ENCODE peak calls at places on chromosomes 16 and 17, in nine cellular contexts. One of them, this sample, is unnamed.

GRCh38 chr17:50491510-50491909 is 12.8 kb downstream of the RSAD1 start:
- DNase-seq in astrocyte of the cerebellum: no peak
- DNase-seq in CD8-positive, alpha-beta T cell: no peak
- DNase-seq in AG04450: no peak
- DNase-seq in cardiac fibroblast: no peak
- DNase-seq in colonic mucosa: no peak
- DNase-seq in HFF-Myc: no peak
- DNase-seq in brain microvascular endothelial cell: no peak
- DNase-seq in stomach: no peak
- DNase-seq in this sample: no peak

GRCh38 chr16:16120044-16120381 is 103.3 kb downstream of the ABCC6 start:
- DNase-seq in HFF-Myc: no peak
- DNase-seq in cardiac fibroblast: no peak
- DNase-seq in stomach: peak
- DNase-seq in CD8-positive, alpha-beta T cell: no peak
- DNase-seq in AG04450: no peak
- DNase-seq in colonic mucosa: peak
- DNase-seq in astrocyte of the cerebellum: no peak
- DNase-seq in brain microvascular endothelial cell: no peak
- DNase-seq in this sample: no peak

GRCh38 chr16:2160915-2161551 is 5.5 kb downstream of the TRAF7 start:
- DNase-seq in CD8-positive, alpha-beta T cell: no peak
- DNase-seq in brain microvascular endothelial cell: peak
- DNase-seq in cardiac fibroblast: peak
- DNase-seq in stomach: peak
- DNase-seq in AG04450: no peak
- DNase-seq in HFF-Myc: no peak
- DNase-seq in colonic mucosa: peak
- DNase-seq in astrocyte of the cerebellum: no peak
- DNase-seq in this sample: peak

GRCh38 chr17:32504166-32504990 is 17.6 kb downstream of the CDK5R1 start:
- DNase-seq in CD8-positive, alpha-beta T cell: no peak
- DNase-seq in cardiac fibroblast: peak
- DNase-seq in AG04450: no peak
- DNase-seq in astrocyte of the cerebellum: no peak
- DNase-seq in HFF-Myc: no peak
- DNase-seq in stomach: no peak
- DNase-seq in brain microvascular endothelial cell: no peak
- DNase-seq in colonic mucosa: no peak
- DNase-seq in this sample: peak

GRCh38 chr17:13940858-13941665 is 128.2 kb upstream of the COX10 start:
- DNase-seq in astrocyte of the cerebellum: no peak
- DNase-seq in CD8-positive, alpha-beta T cell: no peak
- DNase-seq in stomach: no peak
- DNase-seq in AG04450: no peak
- DNase-seq in brain microvascular endothelial cell: peak
- DNase-seq in colonic mucosa: no peak
- DNase-seq in cardiac fibroblast: peak
- DNase-seq in HFF-Myc: no peak
- DNase-seq in this sample: peak

GRCh38 chr17:58331815-58332719 is 3.5 kb upstream of the TSPOAP1 start:
- DNase-seq in cardiac fibroblast: no peak
- DNase-seq in brain microvascular endothelial cell: no peak
- DNase-seq in astrocyte of the cerebellum: no peak
- DNase-seq in CD8-positive, alpha-beta T cell: peak
- DNase-seq in stomach: peak
- DNase-seq in colonic mucosa: peak
- DNase-seq in HFF-Myc: no peak
- DNase-seq in AG04450: no peak
- DNase-seq in this sample: no peak

GRCh38 chr16:50736448-50736847 is 5.4 kb upstream of the CYLD start:
- DNase-seq in astrocyte of the cerebellum: no peak
- DNase-seq in CD8-positive, alpha-beta T cell: no peak
- DNase-seq in cardiac fibroblast: no peak
- DNase-seq in colonic mucosa: no peak
- DNase-seq in AG04450: no peak
- DNase-seq in brain microvascular endothelial cell: no peak
- DNase-seq in stomach: no peak
- DNase-seq in HFF-Myc: no peak
- DNase-seq in this sample: no peak

GRCh38 chr17:79667121-79667715 is 56.4 kb upstream of the RBFOX3 start:
- DNase-seq in astrocyte of the cerebellum: no peak
- DNase-seq in stomach: no peak
- DNase-seq in cardiac fibroblast: no peak
- DNase-seq in AG04450: no peak
- DNase-seq in HFF-Myc: no peak
- DNase-seq in brain microvascular endothelial cell: no peak
- DNase-seq in colonic mucosa: no peak
- DNase-seq in CD8-positive, alpha-beta T cell: no peak
- DNase-seq in this sample: no peak

GRCh38 chr17:30958187-30958586 is 12.7 kb upstream of the RNF135 start:
- DNase-seq in AG04450: no peak
- DNase-seq in astrocyte of the cerebellum: no peak
- DNase-seq in cardiac fibroblast: peak
- DNase-seq in colonic mucosa: no peak
- DNase-seq in HFF-Myc: no peak
- DNase-seq in brain microvascular endothelial cell: no peak
- DNase-seq in CD8-positive, alpha-beta T cell: no peak
- DNase-seq in stomach: no peak
- DNase-seq in this sample: peak

GRCh38 chr16:73536931-73537330 is 489.0 kb upstream of the ZFHX3 start:
- DNase-seq in brain microvascular endothelial cell: no peak
- DNase-seq in astrocyte of the cerebellum: no peak
- DNase-seq in stomach: no peak
- DNase-seq in colonic mucosa: no peak
- DNase-seq in cardiac fibroblast: no peak
- DNase-seq in CD8-positive, alpha-beta T cell: no peak
- DNase-seq in HFF-Myc: no peak
- DNase-seq in AG04450: no peak
- DNase-seq in this sample: no peak

GRCh38 chr16:66735891-66736290 is 15.5 kb downstream of the DYNC1LI2 start:
- DNase-seq in CD8-positive, alpha-beta T cell: no peak
- DNase-seq in HFF-Myc: no peak
- DNase-seq in stomach: no peak
- DNase-seq in cardiac fibroblast: peak
- DNase-seq in colonic mucosa: no peak
- DNase-seq in astrocyte of the cerebellum: no peak
- DNase-seq in AG04450: no peak
- DNase-seq in brain microvascular endothelial cell: no peak
- DNase-seq in this sample: no peak

GRCh38 chr16:67924140-67924906 is 7.3 kb downstream of the CTRL start:
- DNase-seq in astrocyte of the cerebellum: no peak
- DNase-seq in colonic mucosa: no peak
- DNase-seq in brain microvascular endothelial cell: no peak
- DNase-seq in CD8-positive, alpha-beta T cell: no peak
- DNase-seq in HFF-Myc: no peak
- DNase-seq in stomach: no peak
- DNase-seq in cardiac fibroblast: no peak
- DNase-seq in AG04450: no peak
- DNase-seq in this sample: no peak

GRCh38 chr17:76272541-76273434 is 7.6 kb downstream of the UBALD2 start:
- DNase-seq in CD8-positive, alpha-beta T cell: no peak
- DNase-seq in stomach: no peak
- DNase-seq in brain microvascular endothelial cell: no peak
- DNase-seq in AG04450: no peak
- DNase-seq in HFF-Myc: no peak
- DNase-seq in cardiac fibroblast: no peak
- DNase-seq in astrocyte of the cerebellum: no peak
- DNase-seq in colonic mucosa: no peak
- DNase-seq in this sample: no peak

GRCh38 chr17:76270770-76271668 is 5.9 kb downstream of the UBALD2 start:
- DNase-seq in colonic mucosa: no peak
- DNase-seq in AG04450: no peak
- DNase-seq in CD8-positive, alpha-beta T cell: no peak
- DNase-seq in astrocyte of the cerebellum: no peak
- DNase-seq in stomach: no peak
- DNase-seq in brain microvascular endothelial cell: no peak
- DNase-seq in HFF-Myc: no peak
- DNase-seq in cardiac fibroblast: no peak
- DNase-seq in this sample: no peak

GRCh38 chr17:76270127-76270592 is 5.0 kb downstream of the UBALD2 start:
- DNase-seq in astrocyte of the cerebellum: no peak
- DNase-seq in stomach: no peak
- DNase-seq in brain microvascular endothelial cell: no peak
- DNase-seq in AG04450: no peak
- DNase-seq in colonic mucosa: no peak
- DNase-seq in cardiac fibroblast: no peak
- DNase-seq in HFF-Myc: no peak
- DNase-seq in CD8-positive, alpha-beta T cell: no peak
- DNase-seq in this sample: no peak

GRCh38 chr17:76273435-76273921 is 8.3 kb downstream of the UBALD2 start:
- DNase-seq in CD8-positive, alpha-beta T cell: no peak
- DNase-seq in AG04450: no peak
- DNase-seq in astrocyte of the cerebellum: no peak
- DNase-seq in brain microvascular endothelial cell: no peak
- DNase-seq in HFF-Myc: no peak
- DNase-seq in cardiac fibroblast: no peak
- DNase-seq in stomach: no peak
- DNase-seq in colonic mucosa: no peak
- DNase-seq in this sample: no peak

GRCh38 chr17:76271669-76272540 is 6.8 kb downstream of the UBALD2 start:
- DNase-seq in stomach: peak
- DNase-seq in AG04450: no peak
- DNase-seq in colonic mucosa: no peak
- DNase-seq in HFF-Myc: no peak
- DNase-seq in CD8-positive, alpha-beta T cell: no peak
- DNase-seq in astrocyte of the cerebellum: no peak
- DNase-seq in cardiac fibroblast: no peak
- DNase-seq in brain microvascular endothelial cell: no peak
- DNase-seq in this sample: no peak
- H3K4me3 ChIP-seq in stomach: peak
- H3K4me3 ChIP-seq in AG04450: no peak
- H3K4me3 ChIP-seq in colonic mucosa: peak
- H3K4me3 ChIP-seq in HFF-Myc: no peak
- H3K4me3 ChIP-seq in CD8-positive, alpha-beta T cell: peak
- H3K4me3 ChIP-seq in astrocyte of the cerebellum: no peak
- H3K4me3 ChIP-seq in cardiac fibroblast: no peak
- H3K4me3 ChIP-seq in brain microvascular endothelial cell: no peak
- H3K4me3 ChIP-seq in this sample: no peak

GRCh38 chr17:2041561-2042354 is at the start of gene OVCA2:
- DNase-seq in astrocyte of the cerebellum: peak
- DNase-seq in colonic mucosa: peak
- DNase-seq in AG04450: peak
- DNase-seq in brain microvascular endothelial cell: peak
- DNase-seq in HFF-Myc: peak
- DNase-seq in CD8-positive, alpha-beta T cell: peak
- DNase-seq in stomach: peak
- DNase-seq in cardiac fibroblast: peak
- DNase-seq in this sample: peak
- TF ChIP-seq CTCF in astrocyte of the cerebellum: peak
- TF ChIP-seq CTCF in colonic mucosa: peak
- TF ChIP-seq CTCF in AG04450: peak
- TF ChIP-seq CTCF in brain microvascular endothelial cell: peak
- TF ChIP-seq CTCF in HFF-Myc: peak
- TF ChIP-seq CTCF in CD8-positive, alpha-beta T cell: peak
- TF ChIP-seq CTCF in stomach: peak
- TF ChIP-seq CTCF in cardiac fibroblast: peak
- TF ChIP-seq CTCF in this sample: peak

GRCh38 chr16:56421313-56421712 is 4.0 kb downstream of the AMFR start:
- DNase-seq in astrocyte of the cerebellum: no peak
- DNase-seq in stomach: no peak
- DNase-seq in cardiac fibroblast: no peak
- DNase-seq in brain microvascular endothelial cell: no peak
- DNase-seq in HFF-Myc: no peak
- DNase-seq in AG04450: no peak
- DNase-seq in colonic mucosa: no peak
- DNase-seq in CD8-positive, alpha-beta T cell: no peak
- DNase-seq in this sample: no peak

GRCh38 chr16:56423584-56424403 is 1.6 kb downstream of the AMFR start:
- DNase-seq in AG04450: no peak
- DNase-seq in astrocyte of the cerebellum: no peak
- DNase-seq in CD8-positive, alpha-beta T cell: no peak
- DNase-seq in colonic mucosa: no peak
- DNase-seq in HFF-Myc: no peak
- DNase-seq in stomach: no peak
- DNase-seq in cardiac fibroblast: no peak
- DNase-seq in brain microvascular endothelial cell: no peak
- DNase-seq in this sample: no peak

GRCh38 chr16:56420613-56421012 is 4.7 kb downstream of the AMFR start:
- DNase-seq in astrocyte of the cerebellum: no peak
- DNase-seq in stomach: no peak
- DNase-seq in colonic mucosa: no peak
- DNase-seq in brain microvascular endothelial cell: no peak
- DNase-seq in cardiac fibroblast: no peak
- DNase-seq in HFF-Myc: no peak
- DNase-seq in AG04450: no peak
- DNase-seq in CD8-positive, alpha-beta T cell: no peak
- DNase-seq in this sample: no peak

GRCh38 chr16:56422896-56423441 is 2.4 kb downstream of the AMFR start:
- DNase-seq in CD8-positive, alpha-beta T cell: no peak
- DNase-seq in stomach: no peak
- DNase-seq in HFF-Myc: no peak
- DNase-seq in astrocyte of the cerebellum: no peak
- DNase-seq in brain microvascular endothelial cell: no peak
- DNase-seq in AG04450: no peak
- DNase-seq in cardiac fibroblast: no peak
- DNase-seq in colonic mucosa: no peak
- DNase-seq in this sample: no peak

GRCh38 chr16:56421976-56422669 is 3.2 kb downstream of the AMFR start:
- DNase-seq in AG04450: no peak
- DNase-seq in stomach: no peak
- DNase-seq in astrocyte of the cerebellum: no peak
- DNase-seq in CD8-positive, alpha-beta T cell: no peak
- DNase-seq in colonic mucosa: no peak
- DNase-seq in cardiac fibroblast: no peak
- DNase-seq in brain microvascular endothelial cell: no peak
- DNase-seq in HFF-Myc: no peak
- DNase-seq in this sample: no peak
- H3K4me3 ChIP-seq in AG04450: no peak
- H3K4me3 ChIP-seq in stomach: no peak
- H3K4me3 ChIP-seq in astrocyte of the cerebellum: no peak
- H3K4me3 ChIP-seq in CD8-positive, alpha-beta T cell: no peak
- H3K4me3 ChIP-seq in colonic mucosa: no peak
- H3K4me3 ChIP-seq in cardiac fibroblast: no peak
- H3K4me3 ChIP-seq in brain microvascular endothelial cell: no peak
- H3K4me3 ChIP-seq in HFF-Myc: no peak
- H3K4me3 ChIP-seq in this sample: no peak

DNA sequence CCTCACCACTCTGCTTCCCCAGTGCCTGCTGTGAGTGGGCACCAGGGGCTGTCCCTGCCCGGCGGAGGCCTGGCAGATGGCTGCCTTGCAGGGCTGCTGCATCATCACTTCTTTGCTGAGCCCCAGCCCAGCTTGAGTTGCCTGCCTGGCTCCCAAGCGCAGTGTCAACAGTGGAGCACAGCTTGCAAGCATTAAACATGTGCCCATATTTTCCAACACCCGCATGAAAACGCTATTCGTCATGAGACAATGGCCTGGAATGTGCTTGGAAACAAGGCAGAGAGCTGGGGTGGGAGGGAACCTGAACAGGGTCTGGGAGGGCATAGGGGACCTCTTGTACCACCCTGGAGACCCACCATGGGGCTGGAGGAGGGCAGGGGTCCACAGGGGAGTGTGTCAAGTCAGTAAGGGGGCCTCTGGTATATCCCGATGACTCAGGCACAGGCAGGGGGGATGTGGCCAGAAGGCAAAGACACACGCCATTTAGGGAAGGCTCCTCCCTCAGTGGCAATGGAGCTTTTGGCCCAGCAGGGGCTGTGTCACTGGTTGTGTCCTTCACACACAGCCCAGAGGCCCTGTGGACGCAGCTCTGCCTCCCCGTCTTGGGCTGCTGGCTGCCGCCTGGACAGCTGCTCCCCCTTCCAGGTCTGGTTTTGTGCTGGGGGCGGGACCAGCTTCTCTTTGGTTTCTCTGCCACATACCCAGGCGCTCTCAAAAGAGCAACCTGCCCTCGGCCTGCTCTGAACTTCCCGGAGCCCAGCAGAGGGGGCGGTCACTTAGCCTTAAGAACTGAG is 17.4 kb upstream of the MTSS2 start:
- DNase-seq in AG04450: peak
- DNase-seq in astrocyte of the cerebellum: peak
- DNase-seq in HFF-Myc: peak
- DNase-seq in cardiac fibroblast: peak
- DNase-seq in stomach: no peak
- DNase-seq in CD8-positive, alpha-beta T cell: no peak
- DNase-seq in brain microvascular endothelial cell: peak
- DNase-seq in colonic mucosa: no peak
- DNase-seq in this sample: peak
- TF ChIP-seq CTCF in AG04450: peak
- TF ChIP-seq CTCF in astrocyte of the cerebellum: peak
- TF ChIP-seq CTCF in HFF-Myc: peak
- TF ChIP-seq CTCF in cardiac fibroblast: peak
- TF ChIP-seq CTCF in stomach: no peak
- TF ChIP-seq CTCF in CD8-positive, alpha-beta T cell: no peak
- TF ChIP-seq CTCF in brain microvascular endothelial cell: peak
- TF ChIP-seq CTCF in colonic mucosa: no peak
- TF ChIP-seq CTCF in this sample: peak